ENCODE peak calls at places on chromosomes 13 and 19, in six cellular contexts. One of them, this sample, is unnamed.

GRCh38 chr19:34595683-34596082 is 81.3 kb downstream of the SCGB2B2 start:
- DNase-seq in K562: no peak
- DNase-seq in A549: no peak
- DNase-seq in HepG2: no peak
- DNase-seq in GM12878: no peak
- DNase-seq in IMR-90: no peak
- DNase-seq in this sample: no peak

GRCh38 chr19:46955114-46955812 is 64.4 kb upstream of the NPAS1 start:
- DNase-seq in GM12878: no peak
- DNase-seq in HepG2: peak
- DNase-seq in A549: no peak
- DNase-seq in IMR-90: peak
- DNase-seq in K562: peak
- DNase-seq in this sample: no peak

GRCh38 chr19:28859811-28860210 is 353.1 kb downstream of the UQCRFS1 start:
- DNase-seq in A549: no peak
- DNase-seq in GM12878: no peak
- DNase-seq in K562: no peak
- DNase-seq in IMR-90: no peak
- DNase-seq in HepG2: no peak
- DNase-seq in this sample: no peak

GRCh38 chr13:106104281-106104901 is 431.1 kb downstream of the EFNB2 start:
- DNase-seq in A549: peak
- DNase-seq in GM12878: no peak
- DNase-seq in IMR-90: peak
- DNase-seq in K562: no peak
- DNase-seq in HepG2: no peak
- DNase-seq in this sample: no peak

GRCh38 chr13:25868483-25868882 is 183.3 kb downstream of the SHISA2 start:
- DNase-seq in K562: no peak
- DNase-seq in A549: no peak
- DNase-seq in IMR-90: no peak
- DNase-seq in GM12878: no peak
- DNase-seq in HepG2: no peak
- DNase-seq in this sample: no peak

GRCh38 chr19:46975918-46976782 is 43.5 kb upstream of the NPAS1 start:
- DNase-seq in HepG2: peak
- DNase-seq in A549: peak
- DNase-seq in IMR-90: peak
- DNase-seq in GM12878: no peak
- DNase-seq in K562: no peak
- DNase-seq in this sample: peak

GRCh38 chr13:60627071-60627686 is 230.2 kb downstream of the TDRD3 start:
- DNase-seq in IMR-90: peak
- DNase-seq in A549: peak
- DNase-seq in HepG2: peak
- DNase-seq in GM12878: no peak
- DNase-seq in K562: peak
- DNase-seq in this sample: peak

GRCh38 chr19:15298847-15299567 is 33.3 kb downstream of the BRD4 start:
- DNase-seq in GM12878: no peak
- DNase-seq in IMR-90: no peak
- DNase-seq in HepG2: no peak
- DNase-seq in K562: no peak
- DNase-seq in A549: no peak
- DNase-seq in this sample: no peak

GRCh38 chr19:22882797-22883196 is 50.7 kb downstream of the ZNF723 start:
- DNase-seq in A549: peak
- DNase-seq in HepG2: peak
- DNase-seq in K562: peak
- DNase-seq in IMR-90: peak
- DNase-seq in GM12878: no peak
- DNase-seq in this sample: no peak

GRCh38 chr13:25117312-25117711 is 21.4 kb downstream of the PABPC3 start:
- DNase-seq in A549: no peak
- DNase-seq in GM12878: no peak
- DNase-seq in IMR-90: no peak
- DNase-seq in K562: no peak
- DNase-seq in HepG2: no peak
- DNase-seq in this sample: no peak

GRCh38 chr19:1259206-1259872 is 9.8 kb upstream of the CIRBP start:
- DNase-seq in A549: peak
- DNase-seq in HepG2: peak
- DNase-seq in IMR-90: peak
- DNase-seq in K562: no peak
- DNase-seq in GM12878: peak
- DNase-seq in this sample: no peak

GRCh38 chr19:58042709-58043340 is 9.0 kb downstream of the ZSCAN1 start:
- DNase-seq in HepG2: no peak
- DNase-seq in K562: no peak
- DNase-seq in GM12878: no peak
- DNase-seq in A549: no peak
- DNase-seq in IMR-90: no peak
- DNase-seq in this sample: no peak

GRCh38 chr19:21698215-21698614 is 69.2 kb downstream of the ZNF100 start:
- DNase-seq in HepG2: peak
- DNase-seq in A549: no peak
- DNase-seq in GM12878: no peak
- DNase-seq in IMR-90: peak
- DNase-seq in K562: no peak
- DNase-seq in this sample: no peak

GRCh38 chr13:30806784-30807183 is 71.4 kb downstream of the ALOX5AP start:
- DNase-seq in K562: no peak
- DNase-seq in A549: peak
- DNase-seq in IMR-90: peak
- DNase-seq in GM12878: no peak
- DNase-seq in HepG2: no peak
- DNase-seq in this sample: no peak

GRCh38 chr13:32045963-32046785 is 14.6 kb downstream of the FRY start:
- DNase-seq in IMR-90: peak
- DNase-seq in GM12878: no peak
- DNase-seq in HepG2: peak
- DNase-seq in A549: no peak
- DNase-seq in K562: no peak
- DNase-seq in this sample: no peak

GRCh38 chr19:30003862-30004261 is 61.8 kb downstream of the URI1 start:
- DNase-seq in GM12878: no peak
- DNase-seq in K562: no peak
- DNase-seq in A549: no peak
- DNase-seq in IMR-90: no peak
- DNase-seq in HepG2: no peak
- DNase-seq in this sample: peak

GRCh38 chr19:4537953-4538600 is 1.8 kb downstream of the LRG1 start:
- DNase-seq in A549: no peak
- DNase-seq in IMR-90: no peak
- DNase-seq in GM12878: no peak
- DNase-seq in K562: no peak
- DNase-seq in HepG2: no peak
- DNase-seq in this sample: no peak

GRCh38 chr19:44640518-44640917 is 3.2 kb upstream of the PVR start:
- DNase-seq in HepG2: no peak
- DNase-seq in K562: no peak
- DNase-seq in A549: no peak
- DNase-seq in IMR-90: peak
- DNase-seq in GM12878: no peak
- DNase-seq in this sample: no peak

GRCh38 chr13:35630551-35631275 is 154.2 kb upstream of the MAB21L1 start:
- DNase-seq in K562: peak
- DNase-seq in A549: peak
- DNase-seq in GM12878: no peak
- DNase-seq in HepG2: peak
- DNase-seq in IMR-90: peak
- DNase-seq in this sample: peak

GRCh38 chr13:50678464-50679162 is 164.9 kb downstream of the DLEU7 start:
- DNase-seq in GM12878: no peak
- DNase-seq in K562: no peak
- DNase-seq in A549: no peak
- DNase-seq in HepG2: no peak
- DNase-seq in IMR-90: peak
- DNase-seq in this sample: no peak

GRCh38 chr13:55615080-55615479 is 1525.6 kb upstream of the PRR20A start:
- DNase-seq in GM12878: no peak
- DNase-seq in HepG2: no peak
- DNase-seq in IMR-90: no peak
- DNase-seq in K562: no peak
- DNase-seq in A549: no peak
- DNase-seq in this sample: no peak

GRCh38 chr13:40777166-40777956 is 6.4 kb upstream of the MRPS31 start:
- DNase-seq in IMR-90: peak
- DNase-seq in HepG2: peak
- DNase-seq in GM12878: no peak
- DNase-seq in A549: peak
- DNase-seq in K562: peak
- DNase-seq in this sample: peak

GRCh38 chr13:105474983-105475382 is 1060.5 kb downstream of the EFNB2 start:
- DNase-seq in IMR-90: no peak
- DNase-seq in A549: no peak
- DNase-seq in K562: no peak
- DNase-seq in HepG2: no peak
- DNase-seq in GM12878: no peak
- DNase-seq in this sample: no peak

GRCh38 chr13:83780201-83780600 is 102.1 kb downstream of the SLITRK1 start:
- DNase-seq in GM12878: no peak
- DNase-seq in A549: peak
- DNase-seq in IMR-90: peak
- DNase-seq in HepG2: peak
- DNase-seq in K562: peak
- DNase-seq in this sample: peak

GRCh38 chr19:7542556-7543348 is 7.2 kb downstream of the PNPLA6 start:
- DNase-seq in HepG2: no peak
- DNase-seq in IMR-90: no peak
- DNase-seq in K562: no peak
- DNase-seq in GM12878: no peak
- DNase-seq in A549: no peak
- DNase-seq in this sample: no peak

GRCh38 chr19:5149930-5150329 is 181.0 kb downstream of the KDM4B start:
- DNase-seq in A549: no peak
- DNase-seq in GM12878: no peak
- DNase-seq in IMR-90: no peak
- DNase-seq in HepG2: no peak
- DNase-seq in K562: no peak
- DNase-seq in this sample: no peak

GRCh38 chr19:39926170-39926755 is 8.2 kb downstream of the FCGBP start:
- DNase-seq in K562: no peak
- DNase-seq in IMR-90: no peak
- DNase-seq in GM12878: no peak
- DNase-seq in A549: no peak
- DNase-seq in HepG2: no peak
- DNase-seq in this sample: no peak

GRCh38 chr13:78719367-78719766 is 60.4 kb upstream of the OBI1 start:
- DNase-seq in IMR-90: no peak
- DNase-seq in HepG2: no peak
- DNase-seq in GM12878: no peak
- DNase-seq in A549: no peak
- DNase-seq in K562: no peak
- DNase-seq in this sample: no peak

GRCh38 chr19:48249502-48250014 is 6.2 kb downstream of the CARD8 start:
- DNase-seq in K562: no peak
- DNase-seq in IMR-90: no peak
- DNase-seq in GM12878: peak
- DNase-seq in HepG2: no peak
- DNase-seq in A549: no peak
- DNase-seq in this sample: no peak

GRCh38 chr13:43784491-43784890 is 2.3 kb downstream of the ENOX1 start:
- DNase-seq in K562: no peak
- DNase-seq in IMR-90: no peak
- DNase-seq in A549: no peak
- DNase-seq in GM12878: no peak
- DNase-seq in HepG2: no peak
- DNase-seq in this sample: no peak
- TF ChIP-seq BHLHE40 in K562: no peak
- TF ChIP-seq BHLHE40 in IMR-90: no peak
- TF ChIP-seq BHLHE40 in A549: no peak
- TF ChIP-seq BHLHE40 in GM12878: no peak
- TF ChIP-seq BHLHE40 in HepG2: no peak
- TF ChIP-seq BHLHE40 in this sample: no peak

GRCh38 chr13:85500716-85501256 is 298.4 kb downstream of the SLITRK6 start:
- DNase-seq in K562: no peak
- DNase-seq in IMR-90: no peak
- DNase-seq in HepG2: no peak
- DNase-seq in A549: no peak
- DNase-seq in GM12878: no peak
- DNase-seq in this sample: no peak

GRCh38 chr13:85508683-85509329 is 290.4 kb downstream of the SLITRK6 start:
- DNase-seq in K562: no peak
- DNase-seq in GM12878: no peak
- DNase-seq in A549: peak
- DNase-seq in IMR-90: no peak
- DNase-seq in HepG2: no peak
- DNase-seq in this sample: no peak

GRCh38 chr13:85498774-85499173 is 300.4 kb downstream of the SLITRK6 start:
- DNase-seq in GM12878: no peak
- DNase-seq in A549: no peak
- DNase-seq in K562: no peak
- DNase-seq in HepG2: no peak
- DNase-seq in IMR-90: no peak
- DNase-seq in this sample: no peak

GRCh38 chr13:85501616-85502015 is 297.6 kb downstream of the SLITRK6 start:
- DNase-seq in GM12878: no peak
- DNase-seq in HepG2: no peak
- DNase-seq in A549: no peak
- DNase-seq in IMR-90: no peak
- DNase-seq in K562: no peak
- DNase-seq in this sample: no peak

DNA sequence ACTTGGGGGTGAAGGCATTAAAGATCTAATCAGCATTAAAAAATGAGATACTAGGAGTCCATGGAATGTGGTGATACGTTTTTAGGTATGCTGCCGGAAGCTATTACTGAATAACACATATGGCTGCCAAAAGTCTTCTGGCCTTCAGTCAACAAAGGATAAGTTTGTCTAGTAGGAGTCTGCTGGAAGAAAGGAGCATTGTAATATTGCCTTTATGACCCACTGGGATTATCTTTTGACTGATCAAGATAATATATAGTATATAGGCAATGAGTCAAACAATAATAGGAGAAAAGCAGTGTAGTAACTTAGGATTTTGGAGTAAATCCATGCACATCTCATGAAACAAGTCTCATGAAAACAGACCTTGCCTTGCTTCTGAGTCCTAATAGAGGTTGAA is 295.4 kb downstream of the SLITRK6 start:
- DNase-seq in IMR-90: peak
- DNase-seq in K562: no peak
- DNase-seq in HepG2: no peak
- DNase-seq in A549: peak
- DNase-seq in GM12878: no peak
- DNase-seq in this sample: no peak
- TF ChIP-seq BHLHE40 in IMR-90: no peak
- TF ChIP-seq BHLHE40 in K562: no peak
- TF ChIP-seq BHLHE40 in HepG2: no peak
- TF ChIP-seq BHLHE40 in A549: no peak
- TF ChIP-seq BHLHE40 in GM12878: no peak
- TF ChIP-seq BHLHE40 in this sample: no peak

GRCh38 chr19:42764836-42765235 is 642 bp downstream of the PSG8 start:
- DNase-seq in IMR-90: no peak
- DNase-seq in HepG2: no peak
- DNase-seq in A549: no peak
- DNase-seq in K562: no peak
- DNase-seq in GM12878: no peak
- DNase-seq in this sample: no peak
- TF ChIP-seq BHLHE40 in IMR-90: no peak
- TF ChIP-seq BHLHE40 in HepG2: no peak
- TF ChIP-seq BHLHE40 in A549: no peak
- TF ChIP-seq BHLHE40 in K562: no peak
- TF ChIP-seq BHLHE40 in GM12878: no peak
- TF ChIP-seq BHLHE40 in this sample: no peak

GRCh38 chr13:44780586-44781280 is 204.6 kb upstream of the TSC22D1 start:
- DNase-seq in IMR-90: no peak
- DNase-seq in A549: no peak
- DNase-seq in HepG2: no peak
- DNase-seq in K562: no peak
- DNase-seq in GM12878: no peak
- DNase-seq in this sample: no peak
- TF ChIP-seq BHLHE40 in IMR-90: no peak
- TF ChIP-seq BHLHE40 in A549: no peak
- TF ChIP-seq BHLHE40 in HepG2: no peak
- TF ChIP-seq BHLHE40 in K562: no peak
- TF ChIP-seq BHLHE40 in GM12878: no peak
- TF ChIP-seq BHLHE40 in this sample: no peak

This sample was measured in HEK293T.